ENCODE peak calls at places on chromosomes 12 and 14, in eight cellular contexts. One of them, this sample, is unnamed. For H3K36me3 and H3K27me3, the result is how much of the 10 kb centered on the place peaks cover.

GRCh38 chr14:91185721-91186120 is 58.8 kb downstream of the GPR68 start:
- DNase-seq in upper lobe of right lung: no peak
- DNase-seq in PC-9: no peak
- DNase-seq in neural progenitor cell: no peak
- DNase-seq in BJ: peak
- DNase-seq in stomach: no peak
- DNase-seq in sigmoid colon: no peak
- DNase-seq in Panc1: no peak
- DNase-seq in this sample: no peak

GRCh38 chr14:54564071-54564798 is 2.7 kb upstream of the SAMD4A start:
- DNase-seq in BJ: no peak
- DNase-seq in upper lobe of right lung: no peak
- DNase-seq in PC-9: no peak
- DNase-seq in neural progenitor cell: peak
- DNase-seq in stomach: no peak
- DNase-seq in Panc1: no peak
- DNase-seq in sigmoid colon: no peak
- DNase-seq in this sample: no peak

GRCh38 chr14:41225433-41225832 is 381.2 kb upstream of the LRFN5 start:
- DNase-seq in Panc1: no peak
- DNase-seq in upper lobe of right lung: no peak
- DNase-seq in BJ: no peak
- DNase-seq in neural progenitor cell: no peak
- DNase-seq in PC-9: no peak
- DNase-seq in stomach: no peak
- DNase-seq in sigmoid colon: no peak
- DNase-seq in this sample: no peak

GRCh38 chr12:41515953-41516352 is 327.8 kb downstream of the PDZRN4 start:
- DNase-seq in sigmoid colon: no peak
- DNase-seq in PC-9: no peak
- DNase-seq in neural progenitor cell: no peak
- DNase-seq in BJ: no peak
- DNase-seq in Panc1: no peak
- DNase-seq in stomach: no peak
- DNase-seq in upper lobe of right lung: no peak
- DNase-seq in this sample: no peak

GRCh38 chr12:41983394-41983793 is 161.3 kb downstream of the GXYLT1 start:
- DNase-seq in PC-9: no peak
- DNase-seq in neural progenitor cell: no peak
- DNase-seq in upper lobe of right lung: no peak
- DNase-seq in BJ: no peak
- DNase-seq in sigmoid colon: no peak
- DNase-seq in stomach: no peak
- DNase-seq in Panc1: no peak
- DNase-seq in this sample: no peak

GRCh38 chr12:117124421-117125274 is 25.4 kb upstream of the TESC start:
- DNase-seq in neural progenitor cell: no peak
- DNase-seq in BJ: no peak
- DNase-seq in PC-9: no peak
- DNase-seq in Panc1: no peak
- DNase-seq in upper lobe of right lung: peak
- DNase-seq in sigmoid colon: no peak
- DNase-seq in stomach: no peak
- DNase-seq in this sample: no peak

GRCh38 chr12:111444314-111444705 is 38.6 kb downstream of the SH2B3 start:
- DNase-seq in upper lobe of right lung: no peak
- DNase-seq in stomach: peak
- DNase-seq in sigmoid colon: no peak
- DNase-seq in Panc1: no peak
- DNase-seq in BJ: no peak
- DNase-seq in neural progenitor cell: no peak
- DNase-seq in PC-9: no peak
- DNase-seq in this sample: no peak

GRCh38 chr12:18899678-18900317 is 161.9 kb downstream of the CAPZA3 start:
- DNase-seq in sigmoid colon: no peak
- DNase-seq in stomach: no peak
- DNase-seq in neural progenitor cell: no peak
- DNase-seq in BJ: no peak
- DNase-seq in upper lobe of right lung: no peak
- DNase-seq in PC-9: no peak
- DNase-seq in Panc1: no peak
- DNase-seq in this sample: no peak

GRCh38 chr12:96208346-96208745 is 14.2 kb downstream of the ELK3 start:
- DNase-seq in sigmoid colon: no peak
- DNase-seq in stomach: no peak
- DNase-seq in neural progenitor cell: no peak
- DNase-seq in upper lobe of right lung: no peak
- DNase-seq in PC-9: peak
- DNase-seq in BJ: no peak
- DNase-seq in Panc1: no peak
- DNase-seq in this sample: no peak

GRCh38 chr12:109987615-109988014 is 8.6 kb downstream of the GIT2 start:
- DNase-seq in upper lobe of right lung: no peak
- DNase-seq in BJ: peak
- DNase-seq in stomach: no peak
- DNase-seq in Panc1: no peak
- DNase-seq in neural progenitor cell: no peak
- DNase-seq in PC-9: no peak
- DNase-seq in sigmoid colon: no peak
- DNase-seq in this sample: no peak

GRCh38 chr12:26554332-26554731 is 278.7 kb downstream of the ITPR2 start:
- DNase-seq in BJ: no peak
- DNase-seq in neural progenitor cell: no peak
- DNase-seq in PC-9: no peak
- DNase-seq in sigmoid colon: no peak
- DNase-seq in Panc1: no peak
- DNase-seq in upper lobe of right lung: no peak
- DNase-seq in stomach: no peak
- DNase-seq in this sample: no peak

GRCh38 chr12:57893460-57894353 is 47.2 kb upstream of the CTDSP2 start:
- DNase-seq in neural progenitor cell: peak
- DNase-seq in upper lobe of right lung: peak
- DNase-seq in stomach: peak
- DNase-seq in PC-9: no peak
- DNase-seq in sigmoid colon: peak
- DNase-seq in BJ: peak
- DNase-seq in Panc1: no peak
- DNase-seq in this sample: no peak

GRCh38 chr12:68587448-68587873 is 23.2 kb upstream of the RAP1B start:
- DNase-seq in sigmoid colon: no peak
- DNase-seq in Panc1: no peak
- DNase-seq in BJ: no peak
- DNase-seq in neural progenitor cell: no peak
- DNase-seq in stomach: no peak
- DNase-seq in upper lobe of right lung: no peak
- DNase-seq in PC-9: no peak
- DNase-seq in this sample: no peak

GRCh38 chr14:99395904-99396530 is 84.6 kb downstream of the SETD3 start:
- DNase-seq in neural progenitor cell: no peak
- DNase-seq in BJ: no peak
- DNase-seq in stomach: peak
- DNase-seq in PC-9: no peak
- DNase-seq in upper lobe of right lung: no peak
- DNase-seq in Panc1: no peak
- DNase-seq in sigmoid colon: peak
- DNase-seq in this sample: no peak

GRCh38 chr12:54439521-54440255 is 20.6 kb upstream of the ITGA5 start:
- DNase-seq in sigmoid colon: no peak
- DNase-seq in PC-9: peak
- DNase-seq in upper lobe of right lung: no peak
- DNase-seq in stomach: no peak
- DNase-seq in Panc1: no peak
- DNase-seq in BJ: peak
- DNase-seq in neural progenitor cell: peak
- DNase-seq in this sample: no peak

GRCh38 chr12:96150442-96150841 is 43.7 kb upstream of the ELK3 start:
- DNase-seq in stomach: no peak
- DNase-seq in sigmoid colon: no peak
- DNase-seq in neural progenitor cell: peak
- DNase-seq in BJ: no peak
- DNase-seq in Panc1: no peak
- DNase-seq in upper lobe of right lung: no peak
- DNase-seq in PC-9: no peak
- DNase-seq in this sample: no peak

GRCh38 chr12:34402228-34402898 is 380.1 kb downstream of the ALG10 start:
- DNase-seq in stomach: peak
- DNase-seq in sigmoid colon: peak
- DNase-seq in upper lobe of right lung: peak
- DNase-seq in PC-9: no peak
- DNase-seq in Panc1: no peak
- DNase-seq in BJ: no peak
- DNase-seq in neural progenitor cell: no peak
- DNase-seq in this sample: no peak

GRCh38 chr12:93154753-93155475 is 222.8 kb upstream of the NUDT4 start:
- DNase-seq in stomach: no peak
- DNase-seq in upper lobe of right lung: no peak
- DNase-seq in neural progenitor cell: no peak
- DNase-seq in sigmoid colon: no peak
- DNase-seq in Panc1: no peak
- DNase-seq in BJ: no peak
- DNase-seq in PC-9: peak
- DNase-seq in this sample: no peak

GRCh38 chr14:52244328-52244727 is 23.2 kb upstream of the PTGDR start:
- DNase-seq in BJ: no peak
- DNase-seq in upper lobe of right lung: no peak
- DNase-seq in PC-9: no peak
- DNase-seq in neural progenitor cell: no peak
- DNase-seq in stomach: no peak
- DNase-seq in Panc1: no peak
- DNase-seq in sigmoid colon: no peak
- DNase-seq in this sample: no peak

GRCh38 chr14:24013654-24014514 is 25.2 kb downstream of the DHRS4L2 start:
- DNase-seq in sigmoid colon: peak
- DNase-seq in stomach: peak
- DNase-seq in Panc1: peak
- DNase-seq in upper lobe of right lung: no peak
- DNase-seq in neural progenitor cell: peak
- DNase-seq in BJ: peak
- DNase-seq in PC-9: peak
- DNase-seq in this sample: no peak

GRCh38 chr12:6337958-6338406 is 3.9 kb downstream of the TNFRSF1A start:
- DNase-seq in PC-9: no peak
- DNase-seq in sigmoid colon: no peak
- DNase-seq in BJ: no peak
- DNase-seq in upper lobe of right lung: no peak
- DNase-seq in stomach: no peak
- DNase-seq in Panc1: no peak
- DNase-seq in neural progenitor cell: no peak
- DNase-seq in this sample: no peak

GRCh38 chr12:83758889-83759631 is 1072.4 kb downstream of the TMTC2 start:
- DNase-seq in Panc1: no peak
- DNase-seq in stomach: no peak
- DNase-seq in sigmoid colon: no peak
- DNase-seq in BJ: no peak
- DNase-seq in neural progenitor cell: no peak
- DNase-seq in PC-9: no peak
- DNase-seq in upper lobe of right lung: no peak
- DNase-seq in this sample: no peak

GRCh38 chr12:110957652-110958051 is 37.3 kb upstream of the MYL2 start:
- DNase-seq in sigmoid colon: no peak
- DNase-seq in stomach: no peak
- DNase-seq in PC-9: no peak
- DNase-seq in Panc1: no peak
- DNase-seq in neural progenitor cell: no peak
- DNase-seq in upper lobe of right lung: no peak
- DNase-seq in BJ: no peak
- DNase-seq in this sample: no peak

GRCh38 chr12:77830952-77831351 is 258 bp downstream of the NAV3 start:
- DNase-seq in PC-9: no peak
- DNase-seq in sigmoid colon: no peak
- DNase-seq in stomach: no peak
- DNase-seq in Panc1: no peak
- DNase-seq in upper lobe of right lung: no peak
- DNase-seq in BJ: no peak
- DNase-seq in neural progenitor cell: no peak
- DNase-seq in this sample: no peak
- TF ChIP-seq CTCF in PC-9: no peak
- TF ChIP-seq CTCF in sigmoid colon: no peak
- TF ChIP-seq CTCF in stomach: no peak
- TF ChIP-seq CTCF in Panc1: no peak
- TF ChIP-seq CTCF in upper lobe of right lung: no peak
- TF ChIP-seq CTCF in BJ: no peak
- TF ChIP-seq CTCF in neural progenitor cell: no peak
- TF ChIP-seq CTCF in this sample: no peak

GRCh38 chr12:99713946-99714520 is 66.5 kb downstream of the GARIN6 start:
- DNase-seq in Panc1: no peak
- DNase-seq in PC-9: no peak
- DNase-seq in upper lobe of right lung: no peak
- DNase-seq in sigmoid colon: no peak
- DNase-seq in stomach: no peak
- DNase-seq in neural progenitor cell: no peak
- DNase-seq in BJ: no peak
- DNase-seq in this sample: no peak
- H3K36me3 ChIP-seq in Panc1: under half
- H3K36me3 ChIP-seq in PC-9: under half
- H3K36me3 ChIP-seq in upper lobe of right lung: under half
- H3K36me3 ChIP-seq in sigmoid colon: under half
- H3K36me3 ChIP-seq in stomach: under half
- H3K36me3 ChIP-seq in neural progenitor cell: under half
- H3K36me3 ChIP-seq in BJ: under half
- H3K36me3 ChIP-seq in this sample: under half

DNA sequence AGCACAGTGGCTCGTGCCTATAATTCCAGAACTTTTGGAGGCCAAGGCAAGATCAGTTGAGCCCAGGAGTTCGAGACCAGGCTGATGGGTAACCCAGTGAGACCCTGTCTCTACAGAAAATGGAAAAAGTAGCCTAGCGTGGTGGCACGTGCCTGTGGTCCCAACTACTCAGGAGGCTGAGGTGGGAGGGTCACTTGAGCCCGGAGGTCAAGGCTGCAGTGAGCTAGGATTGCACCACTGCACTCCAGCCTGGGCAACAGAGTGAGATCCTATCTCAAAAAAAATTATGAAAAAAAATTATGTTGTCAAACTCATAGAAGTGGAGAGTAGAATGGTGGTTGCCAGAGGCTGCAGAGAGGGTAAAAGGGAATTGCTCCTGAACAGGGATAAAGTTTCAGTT is 3.6 kb upstream of the LRCOL1 start:
- DNase-seq in stomach: no peak
- DNase-seq in upper lobe of right lung: no peak
- DNase-seq in Panc1: no peak
- DNase-seq in sigmoid colon: no peak
- DNase-seq in BJ: no peak
- DNase-seq in PC-9: no peak
- DNase-seq in neural progenitor cell: no peak
- DNase-seq in this sample: no peak
- H3K27me3 ChIP-seq in stomach: half or more
- H3K27me3 ChIP-seq in upper lobe of right lung: under half
- H3K27me3 ChIP-seq in Panc1: under half
- H3K27me3 ChIP-seq in sigmoid colon: half or more
- H3K27me3 ChIP-seq in BJ: under half
- H3K27me3 ChIP-seq in PC-9: half or more
- H3K27me3 ChIP-seq in neural progenitor cell: half or more
- H3K27me3 ChIP-seq in this sample: half or more

DNA sequence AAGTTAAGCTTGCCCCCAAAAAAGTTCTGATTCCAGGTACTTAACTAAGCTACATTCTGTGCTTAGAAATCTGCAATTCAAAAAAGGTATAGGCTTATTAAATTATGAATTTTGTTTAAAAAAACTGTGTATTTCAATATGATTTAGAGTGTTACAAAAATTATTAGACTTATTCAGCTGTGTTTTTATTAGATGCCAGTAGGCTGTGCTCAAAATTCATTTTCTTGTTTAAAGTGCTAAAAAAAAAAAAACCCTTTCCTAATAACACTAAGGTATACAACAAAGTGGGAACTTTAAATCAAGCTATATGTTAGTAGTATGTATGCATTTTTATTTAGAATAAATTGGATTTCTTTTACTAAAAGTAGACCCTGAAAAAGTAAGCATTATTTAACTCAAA is 25.0 kb downstream of the LRRC9 start:
- DNase-seq in stomach: no peak
- DNase-seq in sigmoid colon: no peak
- DNase-seq in Panc1: no peak
- DNase-seq in upper lobe of right lung: no peak
- DNase-seq in neural progenitor cell: no peak
- DNase-seq in BJ: no peak
- DNase-seq in PC-9: no peak
- DNase-seq in this sample: no peak
- TF ChIP-seq CTCF in stomach: no peak
- TF ChIP-seq CTCF in sigmoid colon: no peak
- TF ChIP-seq CTCF in Panc1: no peak
- TF ChIP-seq CTCF in upper lobe of right lung: no peak
- TF ChIP-seq CTCF in neural progenitor cell: no peak
- TF ChIP-seq CTCF in BJ: no peak
- TF ChIP-seq CTCF in PC-9: no peak
- TF ChIP-seq CTCF in this sample: no peak

This sample was measured in keratinocyte.